ENCODE peak calls at places on chromosome 1, in ten cellular contexts. One of them, this sample, is unnamed.

GRCh38 chr1:170671629-170671963 is 7.7 kb downstream of the PRRX1 start:
- DNase-seq in lung: no peak
- DNase-seq in HFF-Myc: no peak
- DNase-seq in H1: no peak
- DNase-seq in AG04450: no peak
- DNase-seq in transverse colon: no peak
- DNase-seq in fibroblast of lung: no peak
- DNase-seq in psoas muscle: no peak
- DNase-seq in ascending aorta: no peak
- DNase-seq in A549: no peak
- DNase-seq in this sample: no peak

GRCh38 chr1:95004013-95004412 is 68.7 kb downstream of the ALG14 start:
- DNase-seq in ascending aorta: no peak
- DNase-seq in psoas muscle: no peak
- DNase-seq in H1: no peak
- DNase-seq in fibroblast of lung: no peak
- DNase-seq in HFF-Myc: no peak
- DNase-seq in A549: no peak
- DNase-seq in transverse colon: peak
- DNase-seq in AG04450: no peak
- DNase-seq in lung: no peak
- DNase-seq in this sample: no peak

GRCh38 chr1:208599063-208599462 is 354.9 kb upstream of the PLXNA2 start:
- DNase-seq in HFF-Myc: no peak
- DNase-seq in H1: no peak
- DNase-seq in ascending aorta: no peak
- DNase-seq in AG04450: no peak
- DNase-seq in A549: no peak
- DNase-seq in fibroblast of lung: no peak
- DNase-seq in psoas muscle: no peak
- DNase-seq in lung: no peak
- DNase-seq in transverse colon: no peak
- DNase-seq in this sample: no peak

GRCh38 chr1:14686701-14687100 is 88.2 kb downstream of the KAZN start:
- DNase-seq in lung: no peak
- DNase-seq in transverse colon: no peak
- DNase-seq in psoas muscle: no peak
- DNase-seq in fibroblast of lung: no peak
- DNase-seq in ascending aorta: no peak
- DNase-seq in HFF-Myc: no peak
- DNase-seq in H1: no peak
- DNase-seq in A549: no peak
- DNase-seq in AG04450: no peak
- DNase-seq in this sample: no peak

GRCh38 chr1:168824418-168824817 is 95.4 kb upstream of the DPT start:
- DNase-seq in A549: no peak
- DNase-seq in lung: no peak
- DNase-seq in transverse colon: no peak
- DNase-seq in HFF-Myc: no peak
- DNase-seq in ascending aorta: no peak
- DNase-seq in psoas muscle: no peak
- DNase-seq in fibroblast of lung: no peak
- DNase-seq in H1: no peak
- DNase-seq in AG04450: no peak
- DNase-seq in this sample: no peak

GRCh38 chr1:67713071-67713806 is 28.2 kb downstream of the GADD45A start:
- DNase-seq in ascending aorta: no peak
- DNase-seq in A549: peak
- DNase-seq in fibroblast of lung: peak
- DNase-seq in HFF-Myc: peak
- DNase-seq in lung: no peak
- DNase-seq in transverse colon: peak
- DNase-seq in psoas muscle: no peak
- DNase-seq in H1: no peak
- DNase-seq in AG04450: peak
- DNase-seq in this sample: peak

GRCh38 chr1:164659621-164660414 is 100.8 kb downstream of the PBX1 start:
- DNase-seq in psoas muscle: no peak
- DNase-seq in H1: no peak
- DNase-seq in lung: peak
- DNase-seq in HFF-Myc: no peak
- DNase-seq in AG04450: no peak
- DNase-seq in ascending aorta: no peak
- DNase-seq in fibroblast of lung: no peak
- DNase-seq in A549: no peak
- DNase-seq in transverse colon: peak
- DNase-seq in this sample: no peak

GRCh38 chr1:156859523-156860112 is 701 bp upstream of the INSRR start:
- DNase-seq in HFF-Myc: no peak
- DNase-seq in lung: no peak
- DNase-seq in AG04450: no peak
- DNase-seq in transverse colon: no peak
- DNase-seq in H1: peak
- DNase-seq in A549: no peak
- DNase-seq in psoas muscle: no peak
- DNase-seq in fibroblast of lung: peak
- DNase-seq in ascending aorta: no peak
- DNase-seq in this sample: no peak

DNA sequence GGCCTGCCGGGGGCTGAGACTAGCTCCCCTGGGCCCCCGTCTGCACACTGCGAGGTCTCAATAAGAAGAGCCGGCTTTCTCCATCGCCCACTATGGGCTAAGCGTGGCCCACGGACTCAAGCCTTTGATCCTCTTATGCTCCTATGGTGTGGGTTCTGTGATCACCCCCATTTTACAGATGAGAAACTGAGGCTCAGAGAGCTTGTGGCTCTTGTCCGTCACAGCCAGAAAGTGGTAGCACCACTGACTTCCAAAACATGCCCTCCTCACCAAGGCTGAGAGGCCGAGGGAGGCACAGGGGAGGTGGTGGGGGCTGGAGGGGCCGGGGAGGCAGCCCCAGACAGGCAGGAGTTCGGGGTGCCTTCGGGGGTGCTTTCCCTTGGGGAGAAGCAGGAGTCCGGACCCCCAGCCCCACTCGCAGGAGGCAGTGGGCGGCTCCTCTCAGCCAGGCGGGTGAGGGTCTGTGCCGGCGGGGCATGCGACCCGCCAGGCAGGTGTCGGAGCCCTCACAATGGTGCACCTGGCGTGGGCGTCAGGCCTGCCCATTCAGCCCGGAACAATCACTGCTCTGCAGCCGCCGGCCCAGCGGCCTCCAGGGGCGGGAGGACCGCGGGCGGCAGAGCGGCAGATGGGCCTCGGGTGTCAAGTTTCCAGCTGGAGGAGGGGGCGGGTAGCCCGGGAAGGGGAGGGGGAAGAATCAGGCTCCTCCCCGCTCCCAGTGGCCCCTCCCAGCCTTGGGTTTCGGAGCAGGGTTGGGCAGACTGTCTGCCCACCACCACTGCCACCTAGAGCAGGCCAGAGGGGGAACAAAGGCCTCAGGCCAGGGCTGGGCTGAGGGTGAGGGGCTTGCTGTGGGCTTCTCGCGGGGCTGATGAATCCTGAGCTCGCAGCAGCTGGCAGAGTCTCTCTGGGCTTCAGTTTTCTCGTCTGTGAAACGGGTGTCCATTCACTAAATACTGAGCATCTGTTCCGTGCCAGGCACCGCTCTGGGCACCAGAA is 39.3 kb upstream of the CASZ1 start:
- DNase-seq in ascending aorta: no peak
- DNase-seq in psoas muscle: peak
- DNase-seq in fibroblast of lung: peak
- DNase-seq in AG04450: no peak
- DNase-seq in transverse colon: peak
- DNase-seq in lung: peak
- DNase-seq in HFF-Myc: peak
- DNase-seq in H1: peak
- DNase-seq in A549: no peak
- DNase-seq in this sample: no peak
- TF ChIP-seq CTCF in ascending aorta: no peak
- TF ChIP-seq CTCF in psoas muscle: no peak
- TF ChIP-seq CTCF in fibroblast of lung: no peak
- TF ChIP-seq CTCF in AG04450: no peak
- TF ChIP-seq CTCF in transverse colon: no peak
- TF ChIP-seq CTCF in lung: no peak
- TF ChIP-seq CTCF in HFF-Myc: no peak
- TF ChIP-seq CTCF in H1: peak
- TF ChIP-seq CTCF in A549: no peak
- TF ChIP-seq CTCF in this sample: no peak

GRCh38 chr1:3171761-3172160 is 102.8 kb downstream of the PRDM16 start:
- DNase-seq in ascending aorta: no peak
- DNase-seq in AG04450: no peak
- DNase-seq in transverse colon: no peak
- DNase-seq in psoas muscle: no peak
- DNase-seq in lung: no peak
- DNase-seq in A549: no peak
- DNase-seq in fibroblast of lung: no peak
- DNase-seq in H1: no peak
- DNase-seq in HFF-Myc: no peak
- DNase-seq in this sample: no peak

GRCh38 chr1:3168678-3169077 is 99.7 kb downstream of the PRDM16 start:
- DNase-seq in H1: no peak
- DNase-seq in lung: peak
- DNase-seq in transverse colon: no peak
- DNase-seq in A549: no peak
- DNase-seq in HFF-Myc: no peak
- DNase-seq in AG04450: no peak
- DNase-seq in fibroblast of lung: no peak
- DNase-seq in ascending aorta: no peak
- DNase-seq in psoas muscle: no peak
- DNase-seq in this sample: no peak

GRCh38 chr1:3169621-3170356 is 100.8 kb downstream of the PRDM16 start:
- DNase-seq in ascending aorta: no peak
- DNase-seq in A549: no peak
- DNase-seq in psoas muscle: no peak
- DNase-seq in lung: no peak
- DNase-seq in fibroblast of lung: no peak
- DNase-seq in HFF-Myc: no peak
- DNase-seq in transverse colon: no peak
- DNase-seq in H1: no peak
- DNase-seq in AG04450: no peak
- DNase-seq in this sample: no peak

GRCh38 chr1:3172431-3173112 is 103.6 kb downstream of the PRDM16 start:
- DNase-seq in HFF-Myc: no peak
- DNase-seq in H1: no peak
- DNase-seq in lung: no peak
- DNase-seq in ascending aorta: no peak
- DNase-seq in AG04450: no peak
- DNase-seq in A549: no peak
- DNase-seq in transverse colon: no peak
- DNase-seq in psoas muscle: no peak
- DNase-seq in fibroblast of lung: no peak
- DNase-seq in this sample: no peak

GRCh38 chr1:3170566-3171453 is 101.8 kb downstream of the PRDM16 start:
- DNase-seq in ascending aorta: peak
- DNase-seq in A549: no peak
- DNase-seq in fibroblast of lung: peak
- DNase-seq in AG04450: peak
- DNase-seq in H1: no peak
- DNase-seq in HFF-Myc: no peak
- DNase-seq in lung: peak
- DNase-seq in transverse colon: peak
- DNase-seq in psoas muscle: peak
- DNase-seq in this sample: no peak
- H3K4me3 ChIP-seq in ascending aorta: peak
- H3K4me3 ChIP-seq in A549: no peak
- H3K4me3 ChIP-seq in fibroblast of lung: no peak
- H3K4me3 ChIP-seq in AG04450: peak
- H3K4me3 ChIP-seq in H1: no peak
- H3K4me3 ChIP-seq in HFF-Myc: no peak
- H3K4me3 ChIP-seq in lung: no peak
- H3K4me3 ChIP-seq in transverse colon: peak
- H3K4me3 ChIP-seq in psoas muscle: peak
- H3K4me3 ChIP-seq in this sample: peak

DNA sequence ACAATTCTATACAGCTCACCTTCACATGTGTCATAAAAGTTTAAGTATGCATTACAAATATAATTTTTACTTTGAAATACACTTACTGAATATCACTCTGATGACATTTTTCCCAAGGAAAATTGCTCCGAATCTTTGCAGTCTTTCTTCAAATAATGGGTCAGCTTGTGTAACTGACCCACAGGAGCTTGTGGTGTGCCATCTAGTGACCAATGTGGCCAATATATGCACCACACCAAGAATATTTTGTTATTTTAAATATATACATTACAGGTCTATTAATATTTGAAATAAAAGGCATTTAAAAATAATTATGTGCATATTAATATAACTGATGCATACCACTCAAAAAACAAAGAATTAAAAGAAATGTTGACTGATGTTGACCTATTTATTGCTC is 271.4 kb downstream of the TBX15 start:
- DNase-seq in transverse colon: no peak
- DNase-seq in H1: no peak
- DNase-seq in A549: no peak
- DNase-seq in psoas muscle: no peak
- DNase-seq in lung: no peak
- DNase-seq in AG04450: no peak
- DNase-seq in ascending aorta: no peak
- DNase-seq in HFF-Myc: no peak
- DNase-seq in fibroblast of lung: no peak
- DNase-seq in this sample: no peak
- TF ChIP-seq CTCF in transverse colon: no peak
- TF ChIP-seq CTCF in H1: peak
- TF ChIP-seq CTCF in A549: no peak
- TF ChIP-seq CTCF in psoas muscle: peak
- TF ChIP-seq CTCF in lung: no peak
- TF ChIP-seq CTCF in AG04450: no peak
- TF ChIP-seq CTCF in ascending aorta: no peak
- TF ChIP-seq CTCF in HFF-Myc: no peak
- TF ChIP-seq CTCF in fibroblast of lung: no peak
- TF ChIP-seq CTCF in this sample: peak

GRCh38 chr1:9883585-9884449 is 26.3 kb downstream of the CTNNBIP1 start:
- DNase-seq in H1: no peak
- DNase-seq in psoas muscle: no peak
- DNase-seq in A549: no peak
- DNase-seq in transverse colon: no peak
- DNase-seq in ascending aorta: no peak
- DNase-seq in AG04450: no peak
- DNase-seq in HFF-Myc: no peak
- DNase-seq in lung: no peak
- DNase-seq in fibroblast of lung: no peak
- DNase-seq in this sample: no peak

GRCh38 chr1:9888886-9889285 is 21.2 kb downstream of the CTNNBIP1 start:
- DNase-seq in H1: no peak
- DNase-seq in transverse colon: no peak
- DNase-seq in HFF-Myc: no peak
- DNase-seq in psoas muscle: no peak
- DNase-seq in fibroblast of lung: no peak
- DNase-seq in ascending aorta: no peak
- DNase-seq in AG04450: no peak
- DNase-seq in lung: no peak
- DNase-seq in A549: no peak
- DNase-seq in this sample: no peak

GRCh38 chr1:9884805-9885204 is 25.3 kb downstream of the CTNNBIP1 start:
- DNase-seq in fibroblast of lung: no peak
- DNase-seq in A549: no peak
- DNase-seq in AG04450: no peak
- DNase-seq in ascending aorta: no peak
- DNase-seq in H1: no peak
- DNase-seq in lung: no peak
- DNase-seq in psoas muscle: no peak
- DNase-seq in transverse colon: no peak
- DNase-seq in HFF-Myc: no peak
- DNase-seq in this sample: no peak

GRCh38 chr1:9887070-9887469 is 23.0 kb downstream of the CTNNBIP1 start:
- DNase-seq in fibroblast of lung: no peak
- DNase-seq in A549: no peak
- DNase-seq in transverse colon: no peak
- DNase-seq in H1: no peak
- DNase-seq in psoas muscle: no peak
- DNase-seq in AG04450: no peak
- DNase-seq in HFF-Myc: no peak
- DNase-seq in ascending aorta: no peak
- DNase-seq in lung: no peak
- DNase-seq in this sample: no peak

DNA sequence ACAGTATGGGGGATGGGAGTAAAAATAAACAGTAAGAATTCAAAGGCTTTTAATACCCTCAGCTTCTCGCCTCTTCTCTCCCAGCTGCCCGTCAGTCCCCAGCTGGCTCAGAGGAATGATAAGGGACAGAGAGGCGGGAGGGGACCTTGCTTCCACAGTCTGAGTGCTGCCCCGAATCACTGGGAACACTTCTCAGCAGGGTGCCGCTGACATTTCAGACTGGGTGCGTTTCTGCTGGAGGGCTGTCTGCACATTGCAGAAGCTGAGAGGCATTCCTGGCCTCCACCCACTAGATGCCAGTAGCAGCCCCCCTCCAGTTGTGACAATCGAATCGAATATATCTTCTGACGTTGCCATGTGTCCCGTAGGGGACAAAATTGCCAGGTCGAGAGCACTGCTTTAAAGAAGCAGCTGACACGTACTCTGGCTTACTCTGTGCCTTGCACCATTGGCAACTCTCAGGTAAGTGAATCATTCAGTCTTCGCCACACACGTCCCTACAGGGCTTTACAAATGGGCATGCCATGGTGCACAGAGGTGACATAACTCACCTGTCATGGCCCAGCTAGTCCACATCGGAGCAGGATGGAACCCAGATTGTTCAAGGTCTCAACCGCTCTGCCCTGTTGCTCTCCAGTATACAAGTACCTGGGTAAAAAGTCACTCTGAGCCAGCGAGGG is 23.9 kb downstream of the CTNNBIP1 start:
- DNase-seq in psoas muscle: no peak
- DNase-seq in HFF-Myc: no peak
- DNase-seq in H1: no peak
- DNase-seq in fibroblast of lung: no peak
- DNase-seq in lung: no peak
- DNase-seq in transverse colon: no peak
- DNase-seq in AG04450: no peak
- DNase-seq in A549: no peak
- DNase-seq in ascending aorta: no peak
- DNase-seq in this sample: no peak
- H3K4me3 ChIP-seq in psoas muscle: no peak
- H3K4me3 ChIP-seq in HFF-Myc: no peak
- H3K4me3 ChIP-seq in H1: no peak
- H3K4me3 ChIP-seq in fibroblast of lung: no peak
- H3K4me3 ChIP-seq in lung: no peak
- H3K4me3 ChIP-seq in transverse colon: no peak
- H3K4me3 ChIP-seq in AG04450: no peak
- H3K4me3 ChIP-seq in A549: no peak
- H3K4me3 ChIP-seq in ascending aorta: no peak
- H3K4me3 ChIP-seq in this sample: no peak

This sample was measured in AG09309.